ENCODE peak calls at places on chromosomes 13 and 19, in nine cellular contexts. V, J, F, X, D, Y, G, R and S are unnamed samples.

GRCh38 chr13:34357435-34358232 is 539.7 kb downstream of the RFC3 start:
- DNase-seq in V (peak; percentile 95), J (peak; percentile 79), F (no peak), X (no peak), D (peak; percentile 91), Y (no peak), G (no peak), R (peak; percentile 88), S (no peak)

GRCh38 chr13:94478913-94479312 is 569 bp downstream of the DCT start:
- DNase-seq in V (no peak), J (no peak), F (no peak), X (no peak), D (no peak), Y (no peak), G (no peak), R (no peak), S (no peak)

GRCh38 chr13:45828253-45828968 is 23.1 kb downstream of the SIAH3 start:
- DNase-seq in V (no peak), J (no peak), F (no peak), X (no peak), D (no peak), Y (no peak), G (no peak), R (no peak), S (no peak)

GRCh38 chr19:8615022-8615421 is 4.5 kb upstream of the ADAMTS10 start:
- DNase-seq in V (peak; percentile 55), J (peak; percentile 65), F (no peak), X (no peak), D (peak; percentile 70), Y (no peak), G (no peak), R (no peak), S (no peak)

GRCh38 chr13:60583196-60583908 is 186.3 kb downstream of the TDRD3 start:
- DNase-seq in V (peak; percentile 89), J (peak; percentile 16), F (no peak), X (no peak), D (peak; percentile 85), Y (no peak), G (no peak), R (no peak), S (no peak)

GRCh38 chr13:106376411-106377112 is 158.9 kb downstream of the EFNB2 start:
- DNase-seq in V (peak; percentile 85), J (peak; percentile 95), F (no peak), X (no peak), D (peak; percentile 98), Y (peak; percentile 14), G (no peak), R (peak; percentile 91), S (no peak)

GRCh38 chr13:46386426-46386995 is 541 bp downstream of the RUBCNL start:
- DNase-seq in V (peak; percentile 56), J (no peak), F (no peak), X (no peak), D (no peak), Y (no peak), G (peak; percentile 33), R (no peak), S (no peak)

GRCh38 chr13:42574435-42575311 is 721 bp downstream of the TNFSF11 start:
- DNase-seq in V (peak; percentile 9), J (no peak), F (no peak), X (no peak), D (no peak), Y (no peak), G (peak; percentile 25), R (no peak), S (no peak)

GRCh38 chr13:50358221-50358620 is 343.0 kb downstream of the KCNRG start:
- DNase-seq in V (no peak), J (no peak), F (no peak), X (no peak), D (peak; percentile 27), Y (no peak), G (peak; percentile 8), R (peak; percentile 3), S (no peak)

GRCh38 chr19:13712767-13713201 is 51.5 kb upstream of the MRI1 start:
- DNase-seq in V (no peak), J (no peak), F (no peak), X (no peak), D (peak; percentile 56), Y (no peak), G (no peak), R (no peak), S (no peak)

GRCh38 chr19:4647676-4648644 is 8.6 kb downstream of the TNFAIP8L1 start:
- DNase-seq in V (no peak), J (no peak), F (no peak), X (no peak), D (no peak), Y (no peak), G (no peak), R (no peak), S (no peak)

GRCh38 chr13:31012285-31013024 is 80.0 kb downstream of the TEX26 start:
- DNase-seq in V (peak; percentile 60), J (peak; percentile 46), F (no peak), X (no peak), D (no peak), Y (no peak), G (peak; percentile 70), R (peak; percentile 19), S (no peak)

GRCh38 chr13:106455777-106456176 is 79.7 kb downstream of the EFNB2 start:
- DNase-seq in V (no peak), J (peak; percentile 59), F (no peak), X (no peak), D (peak; percentile 57), Y (no peak), G (no peak), R (no peak), S (no peak)

GRCh38 chr19:43622070-43622469 is 2.6 kb upstream of the ZNF428 start:
- DNase-seq in V (no peak), J (no peak), F (no peak), X (no peak), D (no peak), Y (no peak), G (no peak), R (no peak), S (no peak)

GRCh38 chr19:948842-949496 is 23.1 kb downstream of the ARID3A start:
- DNase-seq in V (no peak), J (no peak), F (no peak), X (no peak), D (no peak), Y (no peak), G (no peak), R (no peak), S (no peak)

GRCh38 chr13:40172878-40173277 is 493.6 kb downstream of the FOXO1 start:
- DNase-seq in V (no peak), J (no peak), F (no peak), X (no peak), D (no peak), Y (no peak), G (peak; percentile 39), R (no peak), S (no peak)

GRCh38 chr13:40179421-40179820 is 487.0 kb downstream of the FOXO1 start:
- DNase-seq in V (no peak), J (no peak), F (no peak), X (no peak), D (no peak), Y (no peak), G (no peak), R (no peak), S (no peak)

GRCh38 chr13:40178130-40178529 is 488.3 kb downstream of the FOXO1 start:
- DNase-seq in V (no peak), J (no peak), F (no peak), X (no peak), D (no peak), Y (no peak), G (no peak), R (no peak), S (no peak)

GRCh38 chr13:40175639-40176038 is 490.8 kb downstream of the FOXO1 start:
- DNase-seq in V (peak; percentile 50), J (no peak), F (no peak), X (no peak), D (peak; percentile 36), Y (no peak), G (no peak), R (no peak), S (no peak)

GRCh38 chr13:40176242-40176641 is 490.2 kb downstream of the FOXO1 start:
- DNase-seq in V (no peak), J (no peak), F (no peak), X (no peak), D (no peak), Y (no peak), G (no peak), R (no peak), S (no peak)
- H3K9ac ChIP-seq in V (no peak overlapping the region), J (no peak overlapping the region), F (no peak overlapping the region), X (no peak overlapping the region), D (no peak overlapping the region), Y (no peak overlapping the region), G (no peak overlapping the region), R (no peak overlapping the region), S (no peak overlapping the region)

GRCh38 chr19:5990289-5990797 is 12.4 kb upstream of the RANBP3 start:
- DNase-seq in V (peak; percentile 59), J (no peak), F (peak; percentile 55), X (no peak), D (no peak), Y (no peak), G (no peak), R (peak; percentile 32), S (no peak)
- H2AFZ ChIP-seq in V (peak overlapping the region; percentile 89), J (no peak overlapping the region), F (peak overlapping the region; percentile 99), X (no peak overlapping the region), D (peak overlapping the region; percentile 44), Y (no peak overlapping the region), G (no peak overlapping the region), R (peak overlapping the region; percentile 92), S (no peak overlapping the region)

GRCh38 chr13:73429691-73430090 is 370.9 kb downstream of the KLF5 start:
- DNase-seq in V (peak; percentile 42), J (peak; percentile 33), F (no peak), X (no peak), D (peak; percentile 86), Y (no peak), G (no peak), R (peak; percentile 84), S (no peak)

GRCh38 chr13:73428706-73429105 is 369.9 kb downstream of the KLF5 start:
- DNase-seq in V (no peak), J (no peak), F (no peak), X (no peak), D (no peak), Y (no peak), G (no peak), R (peak; percentile 34), S (no peak)

GRCh38 chr13:73422973-73423372 is 364.2 kb downstream of the KLF5 start:
- DNase-seq in V (no peak), J (no peak), F (no peak), X (no peak), D (no peak), Y (no peak), G (no peak), R (no peak), S (no peak)

GRCh38 chr13:73433893-73434292 is 375.1 kb downstream of the KLF5 start:
- DNase-seq in V (no peak), J (no peak), F (no peak), X (no peak), D (no peak), Y (no peak), G (no peak), R (no peak), S (no peak)

GRCh38 chr13:73428137-73428536 is 369.3 kb downstream of the KLF5 start:
- DNase-seq in V (peak; percentile 52), J (peak; percentile 76), F (no peak), X (no peak), D (peak; percentile 96), Y (no peak), G (no peak), R (peak; percentile 84), S (no peak)
- H3K4me3 ChIP-seq in V (no peak overlapping the region), J (no peak overlapping the region), F (no peak overlapping the region), X (no peak overlapping the region), D (no peak overlapping the region), Y (no peak overlapping the region), G (no peak overlapping the region), R (no peak overlapping the region), S (no peak overlapping the region)

GRCh38 chr13:28729541-28729940 is 10.8 kb upstream of the SLC46A3 start:
- DNase-seq in V (no peak), J (no peak), F (no peak), X (no peak), D (no peak), Y (no peak), G (no peak), R (no peak), S (no peak)
- H3K9ac ChIP-seq in V (no peak overlapping the region), J (no peak overlapping the region), F (no peak overlapping the region), X (no peak overlapping the region), D (no peak overlapping the region), Y (no peak overlapping the region), G (no peak overlapping the region), R (no peak overlapping the region), S (no peak overlapping the region)